ENCODE peak calls at places on chromosomes 4 and X, in four cellular contexts. M is A549; I is heart left ventricle; O is CD4-positive, alpha-beta T cell. X is an unnamed sample.

GRCh38 chrX:44744828-44745227 is 99.0 kb upstream of the DUSP21 start:
- ATAC-seq in M (no peak), I (no peak), O (no peak), X (no peak)

GRCh38 chrX:124023838-124024238 is 62.3 kb downstream of the STAG2 start:
- ATAC-seq in M (peak), I (no peak), O (no peak), X (no peak)

GRCh38 chr4:78902313-78902712 is 36.9 kb downstream of the PAQR3 start:
- ATAC-seq in M (no peak), I (no peak), O (no peak), X (no peak)

GRCh38 chr4:108110450-108110849 is 58.3 kb downstream of the LEF1 start:
- ATAC-seq in M (no peak), I (no peak), O (no peak), X (no peak)

GRCh38 chr4:5040839-5041238 is 10.4 kb upstream of the STK32B start:
- ATAC-seq in M (no peak), I (no peak), O (no peak), X (no peak)

GRCh38 chr4:68907230-68907629 is 44.4 kb downstream of the UGT2A3 start:
- ATAC-seq in M (no peak), I (no peak), O (no peak), X (no peak)

GRCh38 chr4:33302298-33302697 is 2582.1 kb downstream of the PCDH7 start:
- ATAC-seq in M (no peak), I (no peak), O (no peak), X (no peak)

GRCh38 chr4:119207051-119207450 is 5.5 kb upstream of the USP53 start:
- ATAC-seq in M (no peak), I (peak), O (no peak), X (no peak)

GRCh38 chr4:102627831-102628523 is 126.8 kb downstream of the NFKB1 start:
- ATAC-seq in M (peak), I (no peak), O (no peak), X (peak)

GRCh38 chr4:142557220-142557801 is 288.8 kb downstream of the INPP4B start:
- ATAC-seq in M (no peak), I (no peak), O (no peak), X (no peak)

GRCh38 chr4:186809070-186809469 is 85.4 kb upstream of the FAT1 start:
- ATAC-seq in M (no peak), I (no peak), O (no peak), X (no peak)

GRCh38 chr4:55397024-55397520 is 1.3 kb downstream of the TMEM165 start:
- ATAC-seq in M (no peak), I (no peak), O (no peak), X (no peak)

GRCh38 chr4:177879851-177880250 is 437.6 kb upstream of the AGA start:
- ATAC-seq in M (no peak), I (no peak), O (no peak), X (no peak)

GRCh38 chr4:100895572-100896197 is 377.9 kb upstream of the EMCN start:
- ATAC-seq in M (no peak), I (no peak), O (peak), X (no peak)